ENCODE peak calls at places on chromosomes 1 and 21, in four cellular contexts. L, U, Y and I are unnamed samples.

GRCh38 chr1:207711285-207711684 is 40.6 kb upstream of the CD46 start:
- DNase-seq in L (no peak), U (peak), Y (no peak), I (peak)

GRCh38 chr1:51620470-51620869 is 3.6 kb downstream of the OSBPL9 start:
- DNase-seq in L (no peak), U (no peak), Y (no peak), I (no peak)

GRCh38 chr1:39822146-39822545 is 33.5 kb upstream of the BMP8B start:
- DNase-seq in L (no peak), U (no peak), Y (no peak), I (no peak)

GRCh38 chr1:24020032-24020431 is 39.9 kb upstream of the SRSF10 start:
- DNase-seq in L (no peak), U (peak), Y (no peak), I (peak)

GRCh38 chr1:156081174-156082110 is 823 bp downstream of the MEX3A start:
- DNase-seq in L (no peak), U (peak), Y (no peak), I (no peak)

GRCh38 chr1:117396636-117397035 is 29.4 kb downstream of the MAN1A2 start:
- DNase-seq in L (no peak), U (no peak), Y (no peak), I (no peak)

GRCh38 chr1:147895123-147895522 is 7.5 kb upstream of the GJA8 start:
- DNase-seq in L (no peak), U (no peak), Y (no peak), I (no peak)

GRCh38 chr1:65339866-65340483 is 30.6 kb downstream of the DNAJC6 start:
- DNase-seq in L (no peak), U (peak), Y (no peak), I (peak)

GRCh38 chr1:41108696-41109284 is 87.3 kb upstream of the SLFNL1 start:
- DNase-seq in L (no peak), U (peak), Y (no peak), I (peak)

GRCh38 chr1:154170547-154171221 is 15.8 kb upstream of the NUP210L start:
- DNase-seq in L (no peak), U (no peak), Y (no peak), I (peak)

GRCh38 chr1:57422271-57423134 is 1.4 kb downstream of the DAB1 start:
- DNase-seq in L (no peak), U (peak), Y (peak), I (peak)

GRCh38 chr1:232524056-232524455 is 105.9 kb downstream of the SIPA1L2 start:
- DNase-seq in L (no peak), U (peak), Y (no peak), I (peak)

GRCh38 chr21:37367301-37367757 is 756 bp downstream of the DYRK1A start:
- DNase-seq in L (no peak), U (no peak), Y (no peak), I (no peak)

GRCh38 chr1:53469373-53469772 is 10.2 kb downstream of the DMRTB1 start:
- DNase-seq in L (no peak), U (no peak), Y (no peak), I (no peak)
- TF ChIP-seq CTCF in L (no peak), U (no peak), Y (no peak), I (no peak)

DNA sequence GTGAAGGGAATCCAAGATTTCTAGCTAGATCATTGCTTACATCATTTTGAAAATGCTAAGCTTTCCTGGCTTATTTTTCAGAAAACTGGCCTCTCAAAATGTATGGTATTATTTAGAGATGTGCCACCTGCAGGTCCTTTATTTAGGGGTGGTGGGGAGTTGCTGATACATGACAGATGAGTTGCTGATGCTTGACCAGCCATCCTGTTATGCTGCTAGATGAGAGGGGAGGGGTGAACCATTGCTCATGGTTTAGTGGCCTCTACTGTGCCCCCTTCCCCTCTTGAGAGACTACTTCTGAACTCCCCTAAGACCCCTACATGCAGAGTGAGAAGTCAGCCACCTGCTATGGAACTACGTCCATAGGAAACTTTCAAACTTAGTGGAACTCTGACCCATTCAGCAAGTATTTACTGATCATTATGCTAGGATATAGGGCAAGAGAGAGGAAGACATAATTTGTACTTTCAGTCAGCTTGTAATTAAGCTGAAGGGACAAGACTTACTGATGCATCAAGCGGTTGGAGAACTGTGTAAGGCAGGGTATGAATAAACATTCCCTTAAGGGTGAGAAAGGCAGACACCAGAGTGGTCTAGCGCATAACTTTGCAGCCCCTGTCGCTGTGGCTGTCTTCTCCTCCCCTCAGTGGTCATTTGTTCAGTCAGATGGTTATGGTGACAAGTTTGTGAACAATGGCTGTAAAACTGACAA is 34.6 kb downstream of the SLAMF6 start:
- DNase-seq in L (no peak), U (no peak), Y (no peak), I (no peak)
- H3K4me3 ChIP-seq in L (no peak), U (no peak), Y (no peak), I (no peak)

GRCh38 chr1:202160377-202160940 is at the start of gene PTPN7:
- DNase-seq in L (peak), U (no peak), Y (no peak), I (no peak)
- TF ChIP-seq CTCF in L (peak), U (no peak), Y (no peak), I (no peak)

GRCh38 chr1:28646040-28646439 is 2.4 kb upstream of the RNU11 start:
- DNase-seq in L (no peak), U (peak), Y (no peak), I (peak)

GRCh38 chr1:28642847-28643635 is at the start of gene TAF12:
- DNase-seq in L (peak), U (peak), Y (peak), I (peak)

DNA sequence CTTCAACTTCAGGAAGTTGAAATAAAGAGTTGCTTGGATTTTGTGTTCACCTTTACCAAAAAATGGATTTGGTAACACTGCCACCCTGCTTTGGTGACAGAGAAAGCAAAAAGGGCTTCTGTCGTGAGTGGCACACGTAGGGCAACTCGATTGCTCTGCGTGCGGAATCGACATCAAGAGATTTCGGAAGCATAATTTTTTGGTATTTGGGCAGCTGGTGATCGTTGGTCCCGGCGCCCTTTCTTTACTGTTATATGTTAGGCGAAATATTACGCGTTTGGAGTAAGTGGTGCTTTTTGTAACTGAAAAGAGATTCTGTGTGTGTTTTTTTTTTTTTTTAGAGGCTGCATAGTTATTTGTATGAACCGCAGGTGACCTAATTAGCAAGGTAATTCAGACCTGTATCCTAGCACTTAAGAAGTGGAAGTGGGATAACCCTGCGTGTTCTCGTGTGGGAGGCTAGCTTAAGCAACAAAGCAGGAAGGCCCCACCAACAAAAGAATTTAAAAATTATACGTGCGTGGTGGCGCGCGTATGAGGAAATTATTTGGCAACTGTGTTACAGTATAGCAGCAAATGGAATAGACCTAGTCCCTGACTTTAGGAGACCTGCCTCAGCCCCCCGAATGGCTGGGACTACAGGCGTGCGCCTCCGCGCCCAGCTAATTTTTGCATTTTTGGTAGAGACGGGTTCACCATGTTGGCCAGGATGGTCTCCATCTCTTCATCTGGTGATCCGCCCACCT is at the start of gene RNU11:
- DNase-seq in L (peak), U (peak), Y (peak), I (peak)
- H3K4me3 ChIP-seq in L (peak), U (peak), Y (peak), I (peak)

GRCh38 chr1:38140025-38140487 is 93.5 kb upstream of the POU3F1 start:
- DNase-seq in L (no peak), U (peak), Y (no peak), I (no peak)

GRCh38 chr1:38137164-38137563 is 90.6 kb upstream of the POU3F1 start:
- DNase-seq in L (no peak), U (no peak), Y (no peak), I (no peak)

GRCh38 chr1:38141483-38141882 is 94.9 kb upstream of the POU3F1 start:
- DNase-seq in L (no peak), U (no peak), Y (no peak), I (no peak)

GRCh38 chr1:38135621-38136414 is 89.2 kb upstream of the POU3F1 start:
- DNase-seq in L (no peak), U (no peak), Y (no peak), I (no peak)

DNA sequence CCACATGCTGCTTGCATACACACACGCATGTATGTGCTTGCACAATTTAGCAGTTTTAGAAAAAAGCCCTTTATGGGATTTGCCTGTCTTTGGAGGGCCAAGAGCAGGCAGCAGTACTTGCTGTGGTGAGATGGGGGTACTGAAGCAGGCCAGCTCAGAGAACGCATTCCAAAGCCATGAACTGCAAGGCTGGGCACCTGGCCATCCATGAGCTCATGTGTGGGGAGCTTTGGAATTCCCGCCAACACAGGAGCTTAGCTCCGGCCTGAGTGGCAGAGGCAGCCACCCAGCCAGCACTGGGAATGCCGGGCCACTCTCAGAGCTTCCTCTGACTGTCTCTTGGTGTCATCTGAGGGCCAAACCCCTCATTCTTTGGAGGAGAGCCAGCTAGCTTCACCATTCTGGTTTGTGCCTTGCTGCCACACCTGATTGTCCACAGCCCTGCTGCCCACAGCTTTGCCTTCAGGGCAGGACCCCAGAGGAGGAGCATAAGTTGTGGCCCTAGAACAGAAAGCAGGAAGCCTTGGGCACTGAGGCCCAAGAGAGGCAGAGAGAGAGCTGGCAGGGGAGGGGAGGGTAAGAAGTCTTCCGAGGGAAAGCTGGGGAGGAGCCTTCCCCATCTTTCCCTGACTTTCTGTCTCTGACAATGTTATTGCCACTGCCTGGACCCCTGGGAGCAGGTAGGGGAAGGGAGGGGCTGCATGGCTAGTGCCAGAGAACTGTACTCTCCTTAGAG is 92.1 kb upstream of the POU3F1 start:
- DNase-seq in L (peak), U (peak), Y (peak), I (peak)
- TF ChIP-seq CTCF in L (peak), U (peak), Y (peak), I (peak)

DNA sequence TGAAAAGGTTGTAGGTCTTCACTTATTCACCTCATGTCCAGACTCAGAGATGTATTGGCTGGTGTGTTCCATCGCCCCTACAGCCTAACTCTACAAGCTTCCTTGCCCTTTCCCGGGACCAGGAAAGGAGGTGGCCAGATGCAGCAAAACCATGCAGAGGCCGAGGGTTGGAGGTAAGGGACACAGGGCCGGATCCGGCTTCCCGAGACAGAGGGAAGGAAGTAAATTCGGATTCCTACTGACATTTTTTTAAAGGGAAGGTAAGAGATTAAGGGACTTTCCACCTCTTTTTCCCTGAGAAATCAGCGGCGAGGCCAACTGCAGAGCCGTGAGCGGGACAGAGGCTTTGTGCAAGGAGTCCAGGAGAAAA is 12.7 kb downstream of the EPHA10 start:
- DNase-seq in L (no peak), U (no peak), Y (no peak), I (no peak)
- H3K4me3 ChIP-seq in L (peak), U (no peak), Y (peak), I (no peak)

GRCh38 chr21:33386222-33386784 is 16.9 kb upstream of the IFNGR2 start:
- DNase-seq in L (no peak), U (no peak), Y (no peak), I (no peak)
- TF ChIP-seq CTCF in L (peak), U (peak), Y (no peak), I (peak)

GRCh38 chr1:92992066-92992465 is 30.8 kb upstream of the DIPK1A start:
- DNase-seq in L (no peak), U (peak), Y (no peak), I (peak)
- H3K4me3 ChIP-seq in L (no peak), U (no peak), Y (no peak), I (no peak)